ENCODE peak calls at places on chromosomes 4 and X, in nine cellular contexts. C, B, E, T, F, K, G, J and V are unnamed samples.

GRCh38 chr4:145069361-145069760 is 28.6 kb downstream of the ANAPC10 start:
- DNase-seq in C (no peak), K (peak), F (no peak), G (no peak), T (no peak), B (no peak), J (no peak), E (peak), V (peak)

GRCh38 chrX:119503484-119503861 is 35.2 kb downstream of the SLC25A5 start:
- DNase-seq in T (no peak), B (no peak), K (peak), C (no peak), F (peak), J (no peak), G (no peak), E (peak), V (peak)

GRCh38 chr4:101400096-101400495 is 52.8 kb upstream of the PPP3CA start:
- DNase-seq in T (no peak), E (no peak), J (no peak), K (peak), C (no peak), G (no peak), F (no peak), B (no peak), V (peak)

GRCh38 chr4:130249002-130249401 is 1153.0 kb downstream of the C4orf33 start:
- DNase-seq in G (no peak), E (no peak), K (no peak), T (no peak), B (no peak), C (no peak), J (no peak), F (no peak), V (no peak)

GRCh38 chr4:53929311-53929710 is 135.1 kb downstream of the CHIC2 start:
- DNase-seq in J (no peak), G (no peak), F (no peak), E (no peak), T (no peak), C (no peak), B (no peak), K (no peak), V (peak)

GRCh38 chr4:138090145-138090917 is 151.8 kb downstream of the SLC7A11 start:
- DNase-seq in C (peak), G (peak), K (peak), J (peak), B (peak), T (peak), F (peak), E (peak), V (peak)

GRCh38 chr4:25859429-25860148 is 3.2 kb downstream of the SEL1L3 start:
- DNase-seq in K (peak), C (no peak), T (no peak), E (no peak), F (no peak), B (peak), G (no peak), J (no peak), V (peak)

GRCh38 chr4:40581254-40582140 is 48.2 kb downstream of the RBM47 start:
- DNase-seq in E (no peak), K (no peak), C (no peak), J (no peak), B (no peak), G (no peak), F (no peak), T (no peak), V (no peak)

GRCh38 chrX:107718156-107718621 is 57.4 kb downstream of the TSC22D3 start:
- DNase-seq in C (peak), B (peak), J (peak), T (peak), K (peak), E (peak), G (peak), F (peak), V (peak)

GRCh38 chrX:32483534-32484136 is 727.7 kb downstream of the DMD start:
- DNase-seq in E (no peak), K (no peak), C (peak), G (peak), J (no peak), T (no peak), F (peak), B (no peak), V (no peak)

GRCh38 chr4:113116414-113117345 is 67.2 kb downstream of the ANK2 start:
- DNase-seq in J (peak), T (no peak), B (no peak), E (no peak), C (peak), K (no peak), F (no peak), G (no peak), V (peak)

GRCh38 chr4:110878992-110879391 is 256.1 kb upstream of the PITX2 start:
- DNase-seq in F (peak), E (no peak), T (no peak), G (no peak), C (no peak), J (no peak), B (no peak), K (no peak), V (no peak)

GRCh38 chr4:10619855-10620254 is 64.7 kb downstream of the CLNK start:
- DNase-seq in B (no peak), T (no peak), C (no peak), F (no peak), G (no peak), K (no peak), J (no peak), E (no peak), V (no peak)

GRCh38 chr4:112510468-112511293 is 5.3 kb downstream of the NEUROG2 start:
- DNase-seq in C (no peak), F (no peak), B (no peak), T (no peak), E (no peak), J (no peak), G (no peak), K (no peak), V (no peak)

GRCh38 chrX:153708415-153708814 is 15.8 kb downstream of the BCAP31 start:
- DNase-seq in K (peak), J (no peak), B (peak), E (peak), T (peak), G (peak), C (no peak), F (peak), V (peak)

GRCh38 chr4:169810325-169811323 is 52.9 kb upstream of the HPF1 start:
- DNase-seq in G (peak), T (peak), B (peak), K (peak), J (peak), E (peak), F (peak), C (peak), V (peak)

GRCh38 chr4:122783301-122784215 is 43.1 kb upstream of the FGF2 start:
- DNase-seq in T (no peak), E (peak), F (peak), G (no peak), K (peak), J (no peak), B (no peak), C (no peak), V (peak)

GRCh38 chr4:81754169-81754568 is 282.5 kb upstream of the RASGEF1B start:
- DNase-seq in T (no peak), K (no peak), J (no peak), E (no peak), C (no peak), B (no peak), G (no peak), F (no peak), V (no peak)

GRCh38 chr4:148431401-148431800 is 10.8 kb downstream of the NR3C2 start:
- DNase-seq in K (no peak), C (no peak), J (no peak), F (no peak), E (no peak), T (no peak), B (no peak), G (no peak), V (no peak)

GRCh38 chrX:135596495-135596894 is 76.0 kb downstream of the INTS6L start:
- DNase-seq in C (peak), T (peak), F (peak), G (peak), B (peak), E (peak), K (peak), J (peak), V (no peak)

GRCh38 chr4:145679991-145680455 is at the start of gene C4orf51:
- DNase-seq in C (peak), K (peak), B (no peak), T (no peak), E (peak), F (no peak), J (no peak), G (peak), V (peak)

GRCh38 chr4:85445058-85445639 is 29.8 kb upstream of the ARHGAP24 start:
- DNase-seq in G (no peak), C (no peak), B (no peak), K (no peak), E (peak), T (no peak), F (no peak), J (no peak), V (peak)

GRCh38 chr4:90328558-90328957 is 201.4 kb downstream of the CCSER1 start:
- DNase-seq in T (peak), B (no peak), F (no peak), E (peak), G (peak), K (peak), J (peak), C (no peak), V (peak)

GRCh38 chr4:1047106-1047975 is 35.9 kb downstream of the FGFRL1 start:
- DNase-seq in C (no peak), G (no peak), T (no peak), K (no peak), B (no peak), J (no peak), E (no peak), F (no peak), V (no peak)

GRCh38 chr4:28350485-28350884 is 1489.8 kb downstream of the STIM2 start:
- DNase-seq in G (no peak), E (peak), F (no peak), T (no peak), J (no peak), K (no peak), C (no peak), B (no peak), V (no peak)

GRCh38 chr4:127968565-127968964 is 3.4 kb downstream of the ABHD18 start:
- DNase-seq in F (no peak), B (no peak), J (no peak), G (no peak), K (no peak), C (no peak), T (no peak), E (no peak), V (no peak)